ENCODE peak calls at places on chromosomes 6 and 20, in four cellular contexts. Q, Z, D and U are unnamed samples.

GRCh38 chr6:166007349-166008263 is 160.0 kb downstream of the TBXT start:
- DNase-seq in Q (no peak), Z (peak), D (peak), U (no peak)

GRCh38 chr20:23125625-23126191 is 39.6 kb upstream of the CD93 start:
- DNase-seq in Q (no peak), Z (peak), D (no peak), U (no peak)

GRCh38 chr20:62907377-62908317 is 18.7 kb downstream of the DIDO1 start:
- DNase-seq in Q (no peak), Z (no peak), D (no peak), U (no peak)

GRCh38 chr6:24546432-24546831 is 51.7 kb downstream of the ALDH5A1 start:
- DNase-seq in Q (no peak), Z (no peak), D (no peak), U (no peak)

GRCh38 chr6:169424149-169424804 is 170.6 kb upstream of the THBS2 start:
- DNase-seq in Q (no peak), Z (no peak), D (no peak), U (no peak)

GRCh38 chr6:2630891-2631458 is 119.7 kb downstream of the MYLK4 start:
- DNase-seq in Q (no peak), Z (no peak), D (peak), U (no peak)

GRCh38 chr6:104326173-104327001 is 533.3 kb downstream of the HACE1 start:
- DNase-seq in Q (no peak), Z (peak), D (peak), U (peak)

GRCh38 chr6:149259753-149260152 is 57.8 kb upstream of the TAB2 start:
- DNase-seq in Q (no peak), Z (no peak), D (no peak), U (no peak)

GRCh38 chr6:73636048-73636447 is 17.7 kb downstream of the SLC17A5 start:
- DNase-seq in Q (no peak), Z (no peak), D (no peak), U (no peak)

GRCh38 chr6:2714359-2714895 is 36.3 kb downstream of the MYLK4 start:
- DNase-seq in Q (no peak), Z (peak), D (peak), U (peak)

GRCh38 chr6:135796884-135797283 is 54.6 kb upstream of the PDE7B start:
- DNase-seq in Q (no peak), Z (peak), D (no peak), U (no peak)

GRCh38 chr6:40718401-40718800 is 131.2 kb upstream of the LRFN2 start:
- DNase-seq in Q (no peak), Z (no peak), D (no peak), U (no peak)

GRCh38 chr6:22332726-22333125 is 35.9 kb upstream of the PRL start:
- DNase-seq in Q (no peak), Z (no peak), D (peak), U (peak)

GRCh38 chr6:75498862-75499261 is 5.3 kb upstream of the FILIP1 start:
- DNase-seq in Q (no peak), Z (no peak), D (no peak), U (no peak)

GRCh38 chr6:117306227-117306784 is 40.9 kb downstream of the VGLL2 start:
- DNase-seq in Q (no peak), Z (no peak), D (no peak), U (no peak)

GRCh38 chr20:10492065-10492464 is 57.0 kb downstream of the SLX4IP start:
- DNase-seq in Q (no peak), Z (peak), D (peak), U (no peak)

GRCh38 chr6:149840345-149841075 is 23.6 kb downstream of the LRP11 start:
- DNase-seq in Q (no peak), Z (peak), D (peak), U (peak)

GRCh38 chr6:117951783-117952182 is 44.7 kb downstream of the SLC35F1 start:
- DNase-seq in Q (peak), Z (no peak), D (no peak), U (no peak)

GRCh38 chr6:47029865-47030561 is 12.1 kb downstream of the ADGRF1 start:
- DNase-seq in Q (no peak), Z (no peak), D (no peak), U (no peak)

GRCh38 chr6:150336299-150336698 is 32.5 kb upstream of the IYD start:
- DNase-seq in Q (no peak), Z (peak), D (peak), U (no peak)

GRCh38 chr20:38545771-38546170 is 35.2 kb upstream of the ADIG start:
- DNase-seq in Q (no peak), Z (no peak), D (no peak), U (no peak)

GRCh38 chr20:8602389-8603116 is 466.3 kb upstream of the PLCB4 start:
- DNase-seq in Q (no peak), Z (peak), D (no peak), U (no peak)

GRCh38 chr20:47970282-47970903 is 185.1 kb upstream of the SULF2 start:
- DNase-seq in Q (no peak), Z (no peak), D (no peak), U (no peak)

GRCh38 chr6:71496018-71496800 is 207.6 kb downstream of the OGFRL1 start:
- DNase-seq in Q (no peak), Z (peak), D (no peak), U (no peak)

GRCh38 chr6:33061987-33062386 is 11.5 kb downstream of the HLA-DPA1 start:
- DNase-seq in Q (no peak), Z (peak), D (no peak), U (no peak)

GRCh38 chr6:130111031-130111430 is 92.7 kb downstream of the L3MBTL3 start:
- DNase-seq in Q (no peak), Z (no peak), D (no peak), U (no peak)

GRCh38 chr20:17873410-17874270 is 95.0 kb downstream of the SNX5 start:
- DNase-seq in Q (no peak), Z (peak), D (peak), U (peak)

GRCh38 chr6:168133186-168133585 is 54.2 kb upstream of the FRMD1 start:
- DNase-seq in Q (no peak), Z (peak), D (peak), U (no peak)

GRCh38 chr20:52978851-52979250 is 6.7 kb downstream of the TSHZ2 start:
- DNase-seq in Q (no peak), Z (no peak), D (peak), U (no peak)

GRCh38 chr20:8043687-8044278 is 24.2 kb upstream of the TMX4 start:
- DNase-seq in Q (no peak), Z (peak), D (peak), U (peak)

GRCh38 chr6:36769676-36770499 is 69.4 kb downstream of the CPNE5 start:
- DNase-seq in Q (no peak), Z (peak), D (peak), U (no peak)

GRCh38 chr6:92364948-92365386 is 1054.4 kb downstream of the EPHA7 start:
- DNase-seq in Q (no peak), Z (peak), D (no peak), U (no peak)

GRCh38 chr6:27604986-27605385 is 132.1 kb upstream of the ZNF184 start:
- DNase-seq in Q (no peak), Z (no peak), D (peak), U (no peak)

GRCh38 chr6:27605401-27606342 is 132.8 kb upstream of the ZNF184 start:
- DNase-seq in Q (peak), Z (peak), D (peak), U (no peak)

GRCh38 chr6:27611451-27611850 is 138.5 kb upstream of the ZNF184 start:
- DNase-seq in Q (no peak), Z (no peak), D (no peak), U (no peak)

DNA sequence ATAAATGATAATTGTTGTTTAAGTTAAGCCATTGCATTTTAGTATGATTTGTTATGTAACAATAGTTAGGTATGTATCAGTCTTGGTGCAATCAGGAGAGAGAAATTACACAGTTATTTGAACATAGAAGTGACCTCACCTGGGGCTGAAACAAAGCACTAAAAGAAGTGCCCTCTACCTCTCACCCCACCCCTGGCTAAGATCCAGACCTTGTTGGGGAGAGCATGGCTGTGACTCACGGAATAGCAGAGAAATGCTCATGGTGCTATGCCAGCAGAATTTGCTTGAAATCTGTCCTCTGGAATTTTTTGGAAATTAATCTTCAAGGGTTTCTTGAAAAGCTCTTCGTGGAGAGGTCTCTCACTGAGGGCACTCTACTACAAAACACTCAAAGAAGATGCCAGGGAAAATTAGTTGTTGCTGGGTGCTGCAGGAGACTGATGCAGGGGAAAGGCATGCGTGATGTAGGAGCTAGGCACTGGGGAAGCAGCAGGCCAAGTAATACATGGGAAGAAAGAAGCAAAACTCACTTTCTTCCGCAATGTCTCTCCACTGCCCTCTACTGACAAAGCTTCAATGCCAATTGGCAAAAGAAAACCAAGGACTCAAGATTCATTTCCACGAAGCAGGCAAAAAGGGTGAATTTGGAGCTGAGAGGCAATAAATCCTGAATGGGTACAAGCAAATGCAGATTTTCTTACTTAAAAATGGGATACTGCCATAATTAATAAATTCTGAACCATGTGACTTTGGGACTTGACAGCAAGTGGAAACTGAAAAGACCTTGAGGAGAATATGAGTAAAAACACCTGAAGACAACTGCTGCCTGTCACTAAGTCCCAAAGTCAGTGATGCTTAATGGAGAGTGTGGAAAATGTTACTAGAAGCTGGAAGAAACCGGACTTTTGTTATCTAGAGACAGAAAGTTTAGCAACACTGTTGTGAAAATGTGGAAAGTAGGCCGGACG is 136.3 kb upstream of the ZNF184 start:
- DNase-seq in Q (no peak), Z (peak), D (peak), U (no peak)
- TF ChIP-seq CTCF in Q (no peak), Z (peak), D (peak), U (peak)

DNA sequence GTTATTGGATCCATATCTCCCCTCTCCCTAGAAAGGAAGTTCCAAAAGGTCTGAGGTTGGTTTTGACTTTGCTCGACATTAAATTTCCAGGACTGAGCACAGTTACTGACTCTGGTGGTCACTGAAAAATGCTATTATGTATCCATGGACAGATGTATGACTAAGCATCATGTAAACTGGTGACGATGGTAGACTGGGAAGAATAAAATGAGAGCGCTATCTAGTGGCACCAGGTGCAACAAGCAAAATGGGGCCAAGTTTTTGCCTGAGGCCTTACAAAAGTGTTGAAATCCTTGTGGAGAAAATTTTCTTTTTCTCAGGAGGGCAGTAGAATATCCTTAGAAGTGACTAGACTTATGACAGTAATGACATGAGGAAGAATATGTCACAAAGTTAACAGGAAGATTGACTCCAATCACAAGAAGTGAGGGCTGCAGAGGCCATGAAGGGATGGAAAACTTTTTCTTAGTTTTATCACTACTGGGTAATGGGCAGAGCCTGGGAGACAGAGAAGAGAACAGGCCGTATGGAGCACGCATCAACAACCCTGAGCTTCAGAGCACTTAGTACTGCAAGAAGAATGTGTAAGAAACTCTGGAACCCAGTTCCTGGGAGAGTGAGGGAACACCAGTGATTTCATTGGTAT is 88.9 kb upstream of the ELOVL5 start:
- DNase-seq in Q (no peak), Z (peak), D (peak), U (peak)
- TF ChIP-seq CTCF in Q (no peak), Z (peak), D (peak), U (peak)

GRCh38 chr6:13120483-13121482 is 207.6 kb downstream of the TBC1D7 start:
- DNase-seq in Q (no peak), Z (no peak), D (no peak), U (no peak)
- TF ChIP-seq CTCF in Q (peak), Z (no peak), D (no peak), U (no peak)

GRCh38 chr6:7391244-7391643 is 1.6 kb downstream of the RIOK1 start:
- DNase-seq in Q (no peak), Z (peak), D (no peak), U (no peak)

GRCh38 chr6:7392402-7392801 is 2.8 kb downstream of the RIOK1 start:
- DNase-seq in Q (no peak), Z (peak), D (no peak), U (no peak)

GRCh38 chr6:7389162-7389450 is 436 bp downstream of the CAGE1 start:
- DNase-seq in Q (no peak), Z (peak), D (no peak), U (peak)

GRCh38 chr6:7389451-7390217 is at the start of the genes CAGE1 and RIOK1:
- DNase-seq in Q (peak), Z (peak), D (peak), U (peak)

DNA sequence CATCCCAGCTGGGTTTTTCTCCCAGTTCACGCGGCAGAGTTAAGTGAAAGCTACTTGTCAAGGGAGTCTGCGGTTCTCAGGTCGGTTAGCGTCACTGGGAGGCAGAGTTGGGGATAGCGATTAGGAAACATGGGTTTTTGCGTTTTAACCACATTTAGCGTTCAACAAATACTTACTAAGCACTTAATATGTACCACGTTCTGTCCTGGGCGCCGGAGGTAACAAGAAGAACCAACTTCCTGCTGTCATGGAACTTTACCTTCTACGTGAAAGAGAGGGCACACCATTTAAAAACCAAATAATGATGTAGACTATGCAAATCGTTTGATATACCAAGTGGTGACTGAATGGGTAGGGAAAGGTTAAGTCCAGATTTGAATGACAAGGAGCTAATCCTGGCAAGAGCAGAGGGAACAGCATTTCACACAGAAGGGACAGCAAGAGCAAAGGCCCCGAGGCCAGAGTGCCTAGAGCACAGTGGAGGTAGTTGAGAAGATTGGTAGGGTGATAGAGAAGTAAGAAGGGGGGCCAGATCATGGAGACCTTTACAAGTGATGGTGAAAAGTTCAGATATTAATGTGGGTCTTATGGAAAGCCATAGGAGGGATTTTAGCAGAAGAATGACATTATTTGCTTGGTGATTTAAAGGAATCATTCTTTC is 740 bp downstream of the RIOK1 start:
- DNase-seq in Q (no peak), Z (peak), D (peak), U (no peak)
- TF ChIP-seq CTCF in Q (peak), Z (no peak), D (no peak), U (no peak)

GRCh38 chr6:82588020-82588419 is 224.4 kb downstream of the TPBG start:
- DNase-seq in Q (no peak), Z (peak), D (no peak), U (no peak)

GRCh38 chr6:82588859-82589412 is 225.3 kb downstream of the TPBG start:
- DNase-seq in Q (no peak), Z (no peak), D (no peak), U (no peak)

DNA sequence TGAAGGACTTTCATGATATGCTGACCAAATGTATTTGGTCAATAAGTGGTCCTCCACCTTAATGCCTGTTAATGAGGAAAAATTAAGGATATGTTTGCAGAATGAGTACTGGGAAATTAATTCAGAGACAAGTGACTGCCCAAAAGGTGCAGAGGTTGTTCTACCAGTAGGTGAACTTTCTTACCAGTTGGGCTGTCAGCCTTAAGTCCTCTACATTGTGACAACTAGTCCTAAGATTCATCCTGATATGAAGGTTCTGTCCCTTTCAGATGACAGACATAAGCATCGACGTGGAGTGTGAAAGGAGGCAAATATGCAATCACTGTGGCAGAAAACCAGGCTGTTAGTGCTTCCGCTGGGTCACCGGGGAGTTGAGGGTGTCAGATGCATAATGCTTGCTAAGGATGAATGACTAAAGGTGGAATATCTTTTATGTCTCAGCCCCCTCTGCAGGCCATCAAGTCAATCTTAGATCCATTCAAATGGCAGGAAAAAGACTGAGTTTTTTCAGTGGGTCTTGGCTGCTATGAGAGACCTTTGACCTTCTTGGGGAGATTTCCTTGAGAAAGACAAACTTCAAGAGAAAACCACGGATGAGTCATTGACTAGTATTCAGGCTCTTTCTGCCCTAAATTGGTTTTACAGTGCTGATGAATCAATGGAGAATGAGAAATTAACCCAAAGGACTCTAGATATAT is 226.0 kb downstream of the TPBG start:
- DNase-seq in Q (peak), Z (peak), D (peak), U (peak)
- TF ChIP-seq CTCF in Q (no peak), Z (peak), D (peak), U (peak)